ENCODE peak calls at places on chromosomes 16 and 17, in five cellular contexts. One of them, this sample, is unnamed.
A peak's percentile ranks its signal among the peaks of the same experiment; 100 is the strongest.

GRCh38 chr17:78144146-78144719 is 2.0 kb upstream of the C17orf99 start:
- DNase-seq in activated CD4-positive, alpha-beta T cell treated with anti-CD3 and anti-CD28 coated beads for 48 hours: no peak
- DNase-seq in CD4-positive, CD25-positive, alpha-beta regulatory T cell: no peak
- DNase-seq in cardiac fibroblast: peak; percentile 76
- DNase-seq in GM18507: no peak
- DNase-seq in this sample: peak; percentile 80

GRCh38 chr16:27966756-27967155 is 96.8 kb downstream of the GSG1L start:
- DNase-seq in activated CD4-positive, alpha-beta T cell treated with anti-CD3 and anti-CD28 coated beads for 48 hours: no peak
- DNase-seq in CD4-positive, CD25-positive, alpha-beta regulatory T cell: no peak
- DNase-seq in cardiac fibroblast: no peak
- DNase-seq in GM18507: no peak
- DNase-seq in this sample: no peak

GRCh38 chr16:87365021-87365713 is 18.4 kb downstream of the FBXO31 start:
- DNase-seq in activated CD4-positive, alpha-beta T cell treated with anti-CD3 and anti-CD28 coated beads for 48 hours: no peak
- DNase-seq in CD4-positive, CD25-positive, alpha-beta regulatory T cell: no peak
- DNase-seq in cardiac fibroblast: no peak
- DNase-seq in GM18507: no peak
- DNase-seq in this sample: no peak

GRCh38 chr17:79045830-79046500 is 22.0 kb downstream of the C1QTNF1 start:
- DNase-seq in activated CD4-positive, alpha-beta T cell treated with anti-CD3 and anti-CD28 coated beads for 48 hours: peak; percentile 78
- DNase-seq in CD4-positive, CD25-positive, alpha-beta regulatory T cell: peak; percentile 40
- DNase-seq in cardiac fibroblast: peak; percentile 84
- DNase-seq in GM18507: peak; percentile 50
- DNase-seq in this sample: peak; percentile 37

GRCh38 chr17:42042598-42043319 is 7.6 kb downstream of the C17orf113 start:
- DNase-seq in activated CD4-positive, alpha-beta T cell treated with anti-CD3 and anti-CD28 coated beads for 48 hours: no peak
- DNase-seq in CD4-positive, CD25-positive, alpha-beta regulatory T cell: no peak
- DNase-seq in cardiac fibroblast: no peak
- DNase-seq in GM18507: no peak
- DNase-seq in this sample: no peak

GRCh38 chr17:39867891-39868553 is at the start of gene ZPBP2:
- DNase-seq in activated CD4-positive, alpha-beta T cell treated with anti-CD3 and anti-CD28 coated beads for 48 hours: peak; percentile 72
- DNase-seq in CD4-positive, CD25-positive, alpha-beta regulatory T cell: no peak
- DNase-seq in cardiac fibroblast: no peak
- DNase-seq in GM18507: no peak
- DNase-seq in this sample: no peak

GRCh38 chr17:69143683-69144231 is 2.1 kb upstream of the ABCA6 start:
- DNase-seq in activated CD4-positive, alpha-beta T cell treated with anti-CD3 and anti-CD28 coated beads for 48 hours: no peak
- DNase-seq in CD4-positive, CD25-positive, alpha-beta regulatory T cell: no peak
- DNase-seq in cardiac fibroblast: no peak
- DNase-seq in GM18507: no peak
- DNase-seq in this sample: no peak

GRCh38 chr16:87740909-87741424 is 24.8 kb downstream of the KLHDC4 start:
- DNase-seq in activated CD4-positive, alpha-beta T cell treated with anti-CD3 and anti-CD28 coated beads for 48 hours: no peak
- DNase-seq in CD4-positive, CD25-positive, alpha-beta regulatory T cell: no peak
- DNase-seq in cardiac fibroblast: no peak
- DNase-seq in GM18507: no peak
- DNase-seq in this sample: no peak

GRCh38 chr16:26981266-26981938 is 85.3 kb upstream of the C16orf82 start:
- DNase-seq in activated CD4-positive, alpha-beta T cell treated with anti-CD3 and anti-CD28 coated beads for 48 hours: no peak
- DNase-seq in CD4-positive, CD25-positive, alpha-beta regulatory T cell: no peak
- DNase-seq in cardiac fibroblast: peak; percentile 59
- DNase-seq in GM18507: no peak
- DNase-seq in this sample: no peak

GRCh38 chr17:48604770-48605329 is at the start of gene HOXB6:
- DNase-seq in activated CD4-positive, alpha-beta T cell treated with anti-CD3 and anti-CD28 coated beads for 48 hours: no peak
- DNase-seq in CD4-positive, CD25-positive, alpha-beta regulatory T cell: no peak
- DNase-seq in cardiac fibroblast: no peak
- DNase-seq in GM18507: no peak
- DNase-seq in this sample: peak; percentile 78

GRCh38 chr17:48611681-48612455 is 1.1 kb upstream of the HOXB7 start:
- DNase-seq in activated CD4-positive, alpha-beta T cell treated with anti-CD3 and anti-CD28 coated beads for 48 hours: no peak
- DNase-seq in CD4-positive, CD25-positive, alpha-beta regulatory T cell: no peak
- DNase-seq in cardiac fibroblast: no peak
- DNase-seq in GM18507: no peak
- DNase-seq in this sample: peak; percentile 60

GRCh38 chr17:64218066-64218465 is 45.0 kb downstream of the TEX2 start:
- DNase-seq in activated CD4-positive, alpha-beta T cell treated with anti-CD3 and anti-CD28 coated beads for 48 hours: peak; percentile 70
- DNase-seq in CD4-positive, CD25-positive, alpha-beta regulatory T cell: no peak
- DNase-seq in cardiac fibroblast: no peak
- DNase-seq in GM18507: peak; percentile 40
- DNase-seq in this sample: no peak

GRCh38 chr16:75481475-75481874 is 13.8 kb downstream of the CHST6 start:
- DNase-seq in activated CD4-positive, alpha-beta T cell treated with anti-CD3 and anti-CD28 coated beads for 48 hours: no peak
- DNase-seq in CD4-positive, CD25-positive, alpha-beta regulatory T cell: no peak
- DNase-seq in cardiac fibroblast: no peak
- DNase-seq in GM18507: no peak
- DNase-seq in this sample: no peak

GRCh38 chr16:70395345-70395901 is 43.5 kb downstream of the ST3GAL2 start:
- DNase-seq in activated CD4-positive, alpha-beta T cell treated with anti-CD3 and anti-CD28 coated beads for 48 hours: peak; percentile 79
- DNase-seq in CD4-positive, CD25-positive, alpha-beta regulatory T cell: peak; percentile 21
- DNase-seq in cardiac fibroblast: peak; percentile 60
- DNase-seq in GM18507: peak; percentile 56
- DNase-seq in this sample: peak; percentile 21

GRCh38 chr17:60107526-60108257 is 29.0 kb upstream of the HEATR6 start:
- DNase-seq in activated CD4-positive, alpha-beta T cell treated with anti-CD3 and anti-CD28 coated beads for 48 hours: no peak
- DNase-seq in CD4-positive, CD25-positive, alpha-beta regulatory T cell: no peak
- DNase-seq in cardiac fibroblast: peak; percentile 34
- DNase-seq in GM18507: no peak
- DNase-seq in this sample: no peak

GRCh38 chr17:65121916-65122821 is 15.0 kb upstream of the RGS9 start:
- DNase-seq in activated CD4-positive, alpha-beta T cell treated with anti-CD3 and anti-CD28 coated beads for 48 hours: peak; percentile 79
- DNase-seq in CD4-positive, CD25-positive, alpha-beta regulatory T cell: no peak
- DNase-seq in cardiac fibroblast: no peak
- DNase-seq in GM18507: no peak
- DNase-seq in this sample: peak; percentile 22

GRCh38 chr17:43669971-43670644 is 8.4 kb upstream of the MEOX1 start:
- DNase-seq in activated CD4-positive, alpha-beta T cell treated with anti-CD3 and anti-CD28 coated beads for 48 hours: no peak
- DNase-seq in CD4-positive, CD25-positive, alpha-beta regulatory T cell: no peak
- DNase-seq in cardiac fibroblast: no peak
- DNase-seq in GM18507: no peak
- DNase-seq in this sample: peak; percentile 41

GRCh38 chr16:81190667-81191066 is 47.8 kb upstream of the BCO1 start:
- DNase-seq in activated CD4-positive, alpha-beta T cell treated with anti-CD3 and anti-CD28 coated beads for 48 hours: no peak
- DNase-seq in CD4-positive, CD25-positive, alpha-beta regulatory T cell: no peak
- DNase-seq in cardiac fibroblast: peak; percentile 34
- DNase-seq in GM18507: no peak
- DNase-seq in this sample: peak; percentile 61

GRCh38 chr17:4818276-4818675 is 11.3 kb downstream of the PLD2 start:
- DNase-seq in activated CD4-positive, alpha-beta T cell treated with anti-CD3 and anti-CD28 coated beads for 48 hours: no peak
- DNase-seq in CD4-positive, CD25-positive, alpha-beta regulatory T cell: no peak
- DNase-seq in cardiac fibroblast: no peak
- DNase-seq in GM18507: no peak
- DNase-seq in this sample: no peak

GRCh38 chr17:79859676-79860615 is 20.7 kb upstream of the CBX4 start:
- DNase-seq in activated CD4-positive, alpha-beta T cell treated with anti-CD3 and anti-CD28 coated beads for 48 hours: no peak
- DNase-seq in CD4-positive, CD25-positive, alpha-beta regulatory T cell: no peak
- DNase-seq in cardiac fibroblast: no peak
- DNase-seq in GM18507: no peak
- DNase-seq in this sample: no peak

GRCh38 chr17:5785867-5786509 is 201.7 kb upstream of the NLRP1 start:
- DNase-seq in activated CD4-positive, alpha-beta T cell treated with anti-CD3 and anti-CD28 coated beads for 48 hours: no peak
- DNase-seq in CD4-positive, CD25-positive, alpha-beta regulatory T cell: no peak
- DNase-seq in cardiac fibroblast: peak; percentile 79
- DNase-seq in GM18507: peak; percentile 25
- DNase-seq in this sample: peak; percentile 86

GRCh38 chr16:66025751-66026150 is 340.7 kb upstream of the CDH5 start:
- DNase-seq in activated CD4-positive, alpha-beta T cell treated with anti-CD3 and anti-CD28 coated beads for 48 hours: no peak
- DNase-seq in CD4-positive, CD25-positive, alpha-beta regulatory T cell: no peak
- DNase-seq in cardiac fibroblast: no peak
- DNase-seq in GM18507: no peak
- DNase-seq in this sample: no peak

GRCh38 chr17:37820313-37821024 is 75.6 kb upstream of the HNF1B start:
- DNase-seq in activated CD4-positive, alpha-beta T cell treated with anti-CD3 and anti-CD28 coated beads for 48 hours: no peak
- DNase-seq in CD4-positive, CD25-positive, alpha-beta regulatory T cell: no peak
- DNase-seq in cardiac fibroblast: no peak
- DNase-seq in GM18507: no peak
- DNase-seq in this sample: no peak

GRCh38 chr16:2471016-2471652 is at the start of gene NTN3:
- DNase-seq in activated CD4-positive, alpha-beta T cell treated with anti-CD3 and anti-CD28 coated beads for 48 hours: peak; percentile 23
- DNase-seq in CD4-positive, CD25-positive, alpha-beta regulatory T cell: no peak
- DNase-seq in cardiac fibroblast: no peak
- DNase-seq in GM18507: no peak
- DNase-seq in this sample: no peak

GRCh38 chr16:85300451-85300968 is 188.2 kb upstream of the CIBAR2 start:
- DNase-seq in activated CD4-positive, alpha-beta T cell treated with anti-CD3 and anti-CD28 coated beads for 48 hours: no peak
- DNase-seq in CD4-positive, CD25-positive, alpha-beta regulatory T cell: no peak
- DNase-seq in cardiac fibroblast: no peak
- DNase-seq in GM18507: no peak
- DNase-seq in this sample: no peak

GRCh38 chr16:2840914-2841313 is 10.8 kb downstream of the ZG16B start:
- DNase-seq in activated CD4-positive, alpha-beta T cell treated with anti-CD3 and anti-CD28 coated beads for 48 hours: no peak
- DNase-seq in CD4-positive, CD25-positive, alpha-beta regulatory T cell: no peak
- DNase-seq in cardiac fibroblast: no peak
- DNase-seq in GM18507: no peak
- DNase-seq in this sample: no peak

GRCh38 chr16:83835972-83836566 is 28.3 kb downstream of the HSBP1 start:
- DNase-seq in activated CD4-positive, alpha-beta T cell treated with anti-CD3 and anti-CD28 coated beads for 48 hours: no peak
- DNase-seq in CD4-positive, CD25-positive, alpha-beta regulatory T cell: no peak
- DNase-seq in cardiac fibroblast: peak; percentile 81
- DNase-seq in GM18507: no peak
- DNase-seq in this sample: peak; percentile 19

This sample was measured in renal cortical epithelial cell.